ENCODE peak calls at places on chromosomes 16 and 17, in six cellular contexts. E, N, M, V, B and W are unnamed samples. For H3K27me3, the result is how much of the 10 kb centered on the place peaks cover.

GRCh38 chr17:18368948-18369347 is 5.6 kb upstream of the SHMT1 start:
- DNase-seq in N (no peak), M (no peak), V (no peak), B (no peak), E (no peak), W (no peak)

GRCh38 chr17:39724731-39725130 is 5.6 kb downstream of the MIEN1 start:
- DNase-seq in N (no peak), M (no peak), E (no peak), B (no peak), V (no peak), W (no peak)

GRCh38 chr17:68843522-68843921 is 111.7 kb downstream of the ABCA8 start:
- DNase-seq in E (no peak), M (no peak), V (no peak), B (no peak), N (no peak), W (no peak)

GRCh38 chr17:44362056-44362355 is 1.6 kb downstream of the FAM171A2 start:
- DNase-seq in V (no peak), M (no peak), E (no peak), N (no peak), B (no peak), W (no peak)

GRCh38 chr16:27434141-27435051 is 32.4 kb downstream of the IL21R start:
- DNase-seq in B (no peak), M (no peak), N (peak), V (no peak), E (peak), W (peak)

GRCh38 chr17:58755577-58756245 is at the start of gene PPM1E:
- DNase-seq in M (peak), N (peak), B (peak), V (peak), E (peak), W (peak)

GRCh38 chr16:79601092-79601977 is 798 bp upstream of the MAF start:
- DNase-seq in N (peak), M (peak), V (peak), E (peak), B (peak), W (peak)

GRCh38 chr17:45131616-45132301 is 556 bp downstream of the PLCD3 start:
- DNase-seq in V (no peak), E (peak), N (peak), M (no peak), B (peak), W (peak)

GRCh38 chr17:27396941-27397340 is 59.3 kb upstream of the KSR1 start:
- DNase-seq in E (no peak), V (no peak), N (no peak), B (no peak), M (no peak), W (no peak)

GRCh38 chr16:13064821-13065220 is 163.4 kb downstream of the SHISA9 start:
- DNase-seq in V (no peak), B (no peak), E (no peak), N (no peak), M (no peak), W (no peak)

GRCh38 chr17:81913394-81914102 is 2.3 kb upstream of the PCYT2 start:
- DNase-seq in V (no peak), B (no peak), M (no peak), E (no peak), N (no peak), W (no peak)

GRCh38 chr17:21272250-21272649 is 12.3 kb upstream of the MAP2K3 start:
- DNase-seq in M (no peak), E (no peak), B (no peak), N (no peak), V (no peak), W (no peak)

GRCh38 chr17:20315821-20316220 is 151.5 kb downstream of the LGALS9B start:
- DNase-seq in M (no peak), E (no peak), V (no peak), B (no peak), N (no peak), W (no peak)

GRCh38 chr17:16391451-16391850 is 10.6 kb downstream of the UBB start:
- DNase-seq in V (no peak), E (no peak), M (no peak), N (no peak), B (peak), W (no peak)

GRCh38 chr16:86777098-86777946 is 199.0 kb downstream of the FOXL1 start:
- DNase-seq in M (no peak), V (no peak), N (no peak), E (peak), B (peak), W (no peak)

GRCh38 chr17:41678411-41678906 is 10.2 kb upstream of the EIF1 start:
- DNase-seq in M (no peak), E (no peak), N (no peak), V (no peak), B (peak), W (no peak)

GRCh38 chr16:14015948-14016347 is 55.2 kb upstream of the MRTFB start:
- DNase-seq in B (no peak), N (no peak), M (peak), V (peak), E (no peak), W (no peak)

GRCh38 chr16:83574388-83574787 is 233.4 kb upstream of the HSBP1 start:
- DNase-seq in N (no peak), E (no peak), B (no peak), V (no peak), M (no peak), W (no peak)

GRCh38 chr16:5633845-5634440 is 536.3 kb upstream of the EEF2KMT start:
- DNase-seq in B (no peak), V (no peak), E (no peak), M (no peak), N (no peak), W (no peak)

GRCh38 chr17:80101160-80101945 is at the start of gene GAA:
- DNase-seq in E (peak), V (peak), M (peak), N (peak), B (peak), W (peak)

GRCh38 chr17:3969963-3970362 is 5.7 kb upstream of the ATP2A3 start:
- DNase-seq in M (no peak), N (no peak), B (no peak), E (no peak), V (no peak), W (no peak)

GRCh38 chr17:75090871-75091854 is 3.4 kb downstream of the SLC16A5 start:
- DNase-seq in B (peak), V (peak), M (no peak), N (no peak), E (peak), W (peak)

GRCh38 chr17:34519286-34519685 is 60.1 kb upstream of the TMEM132E start:
- DNase-seq in B (no peak), E (no peak), V (no peak), M (no peak), N (no peak), W (no peak)

GRCh38 chr17:2171725-2172446 is 117.0 kb downstream of the HIC1 start:
- DNase-seq in M (peak), V (peak), N (no peak), E (peak), B (peak), W (peak)

GRCh38 chr16:58040945-58041627 is 15.5 kb downstream of the MMP15 start:
- DNase-seq in V (no peak), E (no peak), B (no peak), N (no peak), M (no peak), W (no peak)

GRCh38 chr17:73340093-73340596 is 28.3 kb upstream of the CDC42EP4 start:
- DNase-seq in V (peak), M (peak), E (peak), N (no peak), B (no peak), W (no peak)

GRCh38 chr17:83054518-83055125 is 24.8 kb upstream of the METRNL start:
- DNase-seq in M (no peak), B (peak), V (no peak), E (peak), N (peak), W (no peak)

DNA sequence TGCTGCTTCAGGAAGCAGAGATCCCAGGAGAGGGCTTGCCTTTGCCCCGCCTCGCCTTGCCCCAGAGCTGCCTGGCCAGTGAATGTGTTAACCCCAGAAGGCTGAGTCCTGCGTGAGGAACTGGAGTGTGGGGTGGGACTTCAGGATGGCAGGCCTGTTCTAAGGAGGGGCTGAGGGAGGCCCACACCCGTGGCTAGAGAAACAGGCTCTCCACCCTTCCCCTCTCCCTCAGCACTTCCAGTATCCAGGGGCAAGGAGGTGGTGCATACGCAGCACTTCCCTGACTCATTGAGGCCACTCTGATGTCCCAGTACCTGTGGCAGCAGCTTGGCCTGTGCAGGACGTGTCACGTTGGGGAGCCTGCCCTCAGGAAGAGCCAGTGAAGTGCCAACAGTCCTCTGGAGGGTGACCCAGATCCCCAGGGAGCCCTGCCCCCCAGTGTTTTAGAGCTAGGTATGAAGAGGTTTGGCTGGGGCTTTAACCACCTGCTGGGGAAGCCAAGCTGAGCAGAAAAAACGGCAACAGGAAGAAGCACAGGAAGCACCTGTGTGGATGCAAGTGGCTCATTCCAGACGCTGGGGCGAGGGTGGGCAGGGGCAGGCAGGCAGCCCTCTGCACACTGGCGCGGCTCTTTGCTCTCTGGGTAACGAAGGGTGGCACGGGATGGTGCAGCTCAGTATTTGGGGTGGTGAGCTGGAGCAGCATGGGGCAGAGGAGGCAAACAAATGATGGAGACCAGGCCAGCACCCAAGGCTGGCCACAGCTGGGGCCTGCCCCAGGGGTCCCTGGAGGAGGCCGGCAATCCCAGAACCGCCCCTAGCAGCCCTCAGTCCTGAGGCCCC is 14.7 kb upstream of the CTCF start:
- DNase-seq in V (no peak), M (no peak), E (peak), N (peak), B (no peak), W (peak)
- H3K4me3 ChIP-seq in V (no peak), M (no peak), E (no peak), N (peak), B (no peak), W (no peak)

GRCh38 chr16:89027281-89027680 is 50.3 kb upstream of the CBFA2T3 start:
- DNase-seq in N (no peak), B (no peak), E (no peak), M (no peak), V (no peak), W (no peak)
- H3K27me3 ChIP-seq in N (under half), B (under half), E (under half), M (under half), V (under half), W (under half)

DNA sequence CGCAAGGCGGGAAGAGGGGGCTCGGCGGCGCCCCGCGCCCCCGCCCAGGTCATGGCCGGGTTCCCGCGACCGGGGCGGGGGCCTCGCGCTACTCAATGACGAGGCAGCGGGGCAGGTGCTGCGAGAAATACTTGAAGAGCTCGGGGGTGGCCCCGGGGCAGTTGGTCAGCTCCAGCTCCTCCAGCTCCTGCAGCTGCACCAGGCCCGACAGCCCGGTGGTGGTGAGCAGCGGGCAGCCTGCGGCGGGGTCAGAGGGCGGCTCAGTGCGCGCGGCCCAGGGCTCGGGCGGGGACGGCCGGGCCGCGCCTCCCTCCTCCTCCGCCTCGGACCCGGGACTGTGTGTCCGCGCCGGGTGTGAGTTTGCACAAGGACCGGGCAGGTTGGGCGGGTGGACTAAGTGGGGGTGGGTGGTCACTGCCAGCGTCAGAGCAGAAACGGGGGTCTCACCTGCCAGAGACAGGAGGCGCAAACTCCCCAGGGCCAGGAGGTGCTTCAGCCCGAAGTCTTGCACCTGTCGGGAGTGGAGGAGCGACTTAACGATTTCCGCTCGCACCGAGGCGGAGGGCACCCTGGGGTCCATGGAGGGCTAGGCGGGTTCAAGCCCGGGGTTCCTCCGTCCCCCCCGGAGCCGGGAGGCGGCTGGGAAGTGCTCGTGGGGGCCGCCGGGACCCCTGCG is 4.1 kb upstream of the WDR24 start:
- DNase-seq in M (no peak), B (no peak), N (no peak), E (no peak), V (no peak), W (no peak)
- H3K4me3 ChIP-seq in M (no peak), B (no peak), N (peak), E (peak), V (peak), W (peak)

GRCh38 chr16:8572919-8573724 is 17.2 kb downstream of the TMEM114 start:
- DNase-seq in N (no peak), V (peak), M (no peak), B (no peak), E (no peak), W (no peak)
- H3K27me3 ChIP-seq in N (under half), V (under half), M (half or more), B (under half), E (under half), W (under half)

GRCh38 chr16:3311496-3311895 is 6.2 kb downstream of the ZNF75A start:
- DNase-seq in B (no peak), N (no peak), E (no peak), V (no peak), M (no peak), W (no peak)

GRCh38 chr16:3321802-3322201 is 16.5 kb downstream of the ZNF75A start:
- DNase-seq in M (no peak), V (no peak), B (no peak), E (no peak), N (no peak), W (no peak)

DNA sequence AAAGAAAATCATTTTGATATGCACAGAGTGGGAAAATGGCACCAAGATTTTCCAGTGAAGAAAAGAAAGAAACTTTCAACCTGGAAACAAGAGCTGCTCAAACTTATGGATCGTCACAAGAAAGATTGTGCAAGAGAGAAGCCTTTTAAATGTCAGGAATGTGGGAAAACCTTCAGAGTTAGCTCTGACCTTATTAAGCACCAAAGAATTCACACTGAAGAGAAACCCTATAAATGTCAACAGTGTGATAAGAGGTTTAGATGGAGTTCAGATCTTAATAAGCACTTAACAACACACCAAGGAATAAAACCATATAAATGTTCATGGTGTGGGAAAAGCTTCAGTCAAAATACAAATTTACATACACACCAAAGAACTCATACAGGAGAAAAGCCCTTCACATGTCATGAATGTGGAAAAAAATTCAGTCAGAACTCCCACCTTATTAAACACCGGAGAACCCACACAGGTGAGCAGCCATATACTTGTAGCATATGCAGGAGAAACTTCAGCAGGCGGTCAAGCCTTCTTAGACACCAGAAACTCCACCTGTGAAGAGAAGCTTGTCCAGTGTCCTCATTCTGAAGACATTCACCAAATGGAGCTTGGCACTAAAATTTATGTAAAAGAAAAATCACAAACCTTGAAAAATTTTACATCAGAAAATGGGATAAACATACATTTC is 12.2 kb downstream of the ZNF75A start:
- DNase-seq in N (no peak), E (no peak), B (no peak), M (no peak), V (no peak), W (no peak)
- H3K4me3 ChIP-seq in N (no peak), E (no peak), B (no peak), M (no peak), V (peak), W (no peak)

GRCh38 chr17:32777436-32777835 is 99.5 kb downstream of the MYO1D start:
- DNase-seq in N (no peak), M (no peak), V (no peak), B (no peak), E (no peak), W (peak)

GRCh38 chr17:32783602-32784001 is 93.3 kb downstream of the MYO1D start:
- DNase-seq in B (no peak), N (no peak), E (no peak), M (no peak), V (no peak), W (no peak)

GRCh38 chr17:32784113-32784512 is 92.8 kb downstream of the MYO1D start:
- DNase-seq in M (no peak), B (no peak), N (no peak), E (no peak), V (no peak), W (no peak)

GRCh38 chr17:32777922-32778321 is 99.0 kb downstream of the MYO1D start:
- DNase-seq in E (no peak), B (no peak), N (no peak), M (no peak), V (no peak), W (no peak)

GRCh38 chr17:32780721-32781120 is 96.2 kb downstream of the MYO1D start:
- DNase-seq in E (no peak), M (no peak), B (no peak), N (no peak), V (no peak), W (no peak)
- H3K27me3 ChIP-seq in E (under half), M (under half), B (under half), N (under half), V (under half), W (under half)

DNA sequence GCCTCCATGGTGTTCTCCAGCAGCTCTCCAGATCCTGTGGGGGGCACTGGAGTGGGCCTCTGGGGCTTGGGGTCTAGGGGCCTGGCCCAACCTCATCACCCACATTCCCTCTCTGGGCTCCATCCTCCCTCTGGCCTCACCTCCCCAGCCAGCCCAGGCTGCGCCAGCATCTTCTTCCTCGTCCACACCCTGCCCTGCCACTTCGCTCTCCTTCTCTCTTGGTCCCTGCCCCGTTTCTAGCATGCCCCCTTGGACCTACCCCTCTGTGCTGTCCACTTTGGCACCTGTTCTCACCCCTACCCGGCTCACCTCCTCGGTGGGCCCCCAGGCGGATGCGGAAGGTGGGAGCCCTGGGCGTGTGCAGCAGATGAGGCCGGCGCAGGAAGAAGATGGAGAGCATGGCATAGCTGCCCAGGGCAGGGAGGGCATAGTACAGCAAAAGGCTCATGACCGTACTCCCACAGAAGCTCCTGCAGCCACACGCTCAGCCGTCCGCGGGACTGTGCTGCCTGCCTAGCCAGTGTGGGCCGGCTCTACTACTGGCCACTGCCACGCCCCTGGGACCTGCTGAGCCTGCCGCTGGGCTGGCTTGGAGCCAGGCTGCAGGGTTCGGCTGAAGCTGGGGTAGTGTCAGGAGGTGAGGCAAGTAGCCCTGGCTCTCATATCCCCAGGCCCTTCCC is at the start of gene GDPD3:
- DNase-seq in M (no peak), E (peak), N (no peak), V (no peak), B (no peak), W (peak)
- H3K4me3 ChIP-seq in M (no peak), E (no peak), N (no peak), V (no peak), B (no peak), W (no peak)